ENCODE peak calls at places on chromosomes 6 and 20, in seven cellular contexts. N is left ventricle myocardium inferior; P is dorsolateral prefrontal cortex; L is MCF 10A; A is NCI-H1105; O is NCI-H345; R is activated CD4-positive, alpha-beta T cell treated with anti-CD3 and anti-CD28 coated beads, Interleukin-2, amount 50 U/mL, for 48 hours. T is an unnamed sample.
A peak's percentile ranks its signal among the peaks of the same experiment; 100 is the strongest.

GRCh38 chr20:58891686-58892125 is 39.2 kb downstream of the GNAS start:
- DNase-seq in N (peak; percentile 29), O (peak; percentile 74), A (no peak), P (no peak), R (peak; percentile 38), L (peak; percentile 36), T (peak; percentile 10)

GRCh38 chr20:56685879-56686278 is 56.8 kb downstream of the TFAP2C start:
- DNase-seq in N (no peak), R (no peak), O (no peak), L (no peak), P (no peak), A (no peak), T (no peak)

GRCh38 chr6:142680308-142680707 is 264.7 kb downstream of the HIVEP2 start:
- DNase-seq in N (no peak), R (peak; percentile 15), L (no peak), A (no peak), P (peak; percentile 25), O (no peak), T (no peak)

GRCh38 chr6:108608453-108609275 is 47.9 kb downstream of the FOXO3 start:
- DNase-seq in L (no peak), O (no peak), P (no peak), R (no peak), N (no peak), A (no peak), T (no peak)

GRCh38 chr20:17558154-17558940 is 11.5 kb upstream of the DSTN start:
- DNase-seq in N (no peak), P (no peak), O (peak; percentile 11), R (peak; percentile 56), L (peak; percentile 89), A (no peak), T (peak; percentile 54)

GRCh38 chr6:149864578-149865535 is 698 bp upstream of the LRP11 start:
- DNase-seq in P (peak; percentile 30), R (peak; percentile 24), A (peak; percentile 87), O (peak; percentile 72), L (peak; percentile 74), N (no peak), T (peak; percentile 38)

GRCh38 chr6:55069132-55069781 is 105.1 kb upstream of the HCRTR2 start:
- DNase-seq in R (no peak), A (peak; percentile 1), N (no peak), L (peak; percentile 63), P (no peak), O (no peak), T (no peak)

GRCh38 chr20:38617011-38617829 is 15.6 kb downstream of the ARHGAP40 start:
- DNase-seq in A (no peak), R (no peak), N (no peak), L (peak; percentile 49), O (no peak), P (no peak), T (no peak)

GRCh38 chr20:37347891-37348642 is 2.1 kb downstream of the SRC start:
- DNase-seq in O (no peak), R (peak; percentile 34), N (no peak), P (no peak), A (no peak), L (no peak), T (no peak)

GRCh38 chr6:145278163-145278807 is 457.0 kb downstream of the EPM2A start:
- DNase-seq in L (peak; percentile 8), O (no peak), P (no peak), R (no peak), N (no peak), A (no peak), T (no peak)

GRCh38 chr20:47126374-47126705 is 230.2 kb downstream of the ZMYND8 start:
- DNase-seq in A (no peak), N (no peak), L (no peak), O (no peak), P (no peak), R (no peak), T (no peak)

GRCh38 chr6:100382767-100383195 is 81.9 kb downstream of the SIM1 start:
- DNase-seq in A (no peak), O (no peak), P (no peak), L (peak; percentile 10), R (no peak), N (no peak), T (no peak)

GRCh38 chr6:142925575-142926110 is 19.3 kb downstream of the HIVEP2 start:
- DNase-seq in L (peak; percentile 65), P (no peak), R (no peak), A (no peak), N (no peak), O (no peak), T (no peak)

GRCh38 chr6:141460743-141461484 is 671.8 kb upstream of the GJE1 start:
- DNase-seq in A (no peak), O (peak; percentile 22), R (no peak), N (no peak), L (no peak), P (no peak), T (no peak)

GRCh38 chr20:51586005-51586440 is 43.5 kb upstream of the NFATC2 start:
- DNase-seq in A (no peak), O (no peak), L (peak; percentile 77), R (no peak), P (no peak), N (no peak), T (no peak)

GRCh38 chr6:5684320-5684719 is 322.4 kb downstream of the NRN1 start:
- DNase-seq in L (peak; percentile 21), A (no peak), O (peak; percentile 10), N (no peak), R (no peak), P (no peak), T (no peak)

GRCh38 chr6:57262901-57263694 is 41.0 kb upstream of the RAB23 start:
- DNase-seq in N (no peak), O (no peak), L (no peak), A (no peak), P (no peak), R (no peak), T (no peak)

GRCh38 chr6:42030585-42031506 is 19.5 kb upstream of the TAF8 start:
- DNase-seq in A (no peak), P (no peak), L (no peak), R (peak; percentile 76), O (no peak), N (peak; percentile 72), T (no peak)

GRCh38 chr6:1079525-1079924 is 232.4 kb upstream of the FOXQ1 start:
- DNase-seq in R (no peak), O (no peak), L (no peak), A (no peak), N (no peak), P (no peak), T (no peak)

GRCh38 chr20:50285376-50286173 is 94.9 kb downstream of the CEBPB start:
- DNase-seq in P (no peak), O (no peak), A (no peak), L (peak; percentile 56), R (peak; percentile 32), N (no peak), T (no peak)

GRCh38 chr6:43492673-43493072 is 15.3 kb downstream of the TJAP1 start:
- DNase-seq in L (no peak), O (no peak), R (no peak), A (no peak), P (no peak), N (no peak), T (no peak)

GRCh38 chr6:47455533-47456209 is 21.9 kb upstream of the CD2AP start:
- DNase-seq in P (no peak), R (no peak), L (peak; percentile 75), N (no peak), O (peak; percentile 29), A (no peak), T (peak; percentile 25)

GRCh38 chr6:96963403-96963802 is 38.9 kb downstream of the KLHL32 start:
- DNase-seq in N (no peak), P (no peak), O (no peak), L (no peak), A (no peak), R (no peak), T (no peak)

GRCh38 chr20:52201395-52201794 is 9.8 kb upstream of the ZFP64 start:
- DNase-seq in L (peak; percentile 14), N (no peak), R (no peak), P (no peak), O (peak; percentile 91), A (peak; percentile 89), T (peak; percentile 87)

GRCh38 chr6:47083586-47084047 is 41.5 kb upstream of the ADGRF1 start:
- DNase-seq in N (peak; percentile 93), L (peak; percentile 91), P (no peak), R (no peak), A (peak; percentile 80), O (peak; percentile 86), T (peak; percentile 90)

GRCh38 chr6:161418458-161418945 is 144.6 kb upstream of the AGPAT4 start:
- DNase-seq in R (peak; percentile 15), A (peak; percentile 81), L (peak; percentile 82), N (no peak), O (peak; percentile 51), P (peak; percentile 17), T (peak; percentile 4)

GRCh38 chr20:37914672-37915433 is 11.9 kb downstream of the VSTM2L start:
- DNase-seq in A (no peak), O (peak; percentile 18), R (no peak), L (no peak), N (no peak), P (no peak), T (no peak)

GRCh38 chr6:108947114-108947854 is 99.1 kb downstream of the ARMC2 start:
- DNase-seq in R (no peak), L (peak; percentile 87), O (peak; percentile 3), N (no peak), A (no peak), P (no peak), T (peak; percentile 82)

GRCh38 chr6:75155586-75155985 is 50.3 kb downstream of the COL12A1 start:
- DNase-seq in P (no peak), L (no peak), R (no peak), N (no peak), O (no peak), A (no peak), T (no peak)

GRCh38 chr6:136235233-136235564 is 14.9 kb downstream of the MTFR2 start:
- DNase-seq in R (no peak), L (peak; percentile 8), N (no peak), A (no peak), P (no peak), O (no peak), T (peak; percentile 23)

GRCh38 chr6:4320860-4321259 is 185.5 kb upstream of the ECI2 start:
- DNase-seq in L (peak; percentile 64), P (no peak), A (no peak), N (no peak), O (no peak), R (no peak), T (no peak)

GRCh38 chr6:42140756-42141602 is 1.4 kb downstream of the C6orf132 start:
- DNase-seq in P (no peak), R (no peak), O (no peak), L (peak; percentile 39), A (no peak), N (no peak), T (no peak)

GRCh38 chr6:142952614-142953013 is 7.6 kb upstream of the HIVEP2 start:
- DNase-seq in O (no peak), L (no peak), R (no peak), N (no peak), A (no peak), P (no peak), T (no peak)

GRCh38 chr20:57270204-57270937 is 3.9 kb upstream of the BMP7 start:
- DNase-seq in L (no peak), A (no peak), N (no peak), P (no peak), R (no peak), O (no peak), T (no peak)

GRCh38 chr6:25217275-25217674 is 61.9 kb upstream of the CARMIL1 start:
- DNase-seq in O (no peak), P (no peak), A (no peak), R (no peak), N (no peak), L (no peak), T (no peak)

GRCh38 chr6:136113736-136114173 is 136.4 kb downstream of the MTFR2 start:
- DNase-seq in O (peak; percentile 94), R (no peak), A (peak; percentile 94), L (peak; percentile 34), P (peak; percentile 7), N (peak; percentile 39), T (peak; percentile 92)

GRCh38 chr20:35772563-35773058 is 796 bp downstream of the PHF20 start:
- DNase-seq in N (no peak), O (no peak), A (no peak), R (no peak), L (no peak), P (no peak), T (no peak)

GRCh38 chr6:117776441-117776840 is 101.2 kb downstream of the NUS1 start:
- DNase-seq in A (no peak), P (no peak), N (no peak), O (no peak), R (no peak), L (peak; percentile 25), T (no peak)